ENCODE peak calls at places on chromosomes 11 and 22, in eight cellular contexts. One of them, this sample, is unnamed.

GRCh38 chr11:65883786-65884715 is 4.2 kb downstream of the FIBP start:
- DNase-seq in activated CD8-positive, alpha-beta memory T cell treated with anti-CD3 and anti-CD28 coated beads for 4 hours: no peak
- DNase-seq in C1 segment of cervical spinal cord: no peak
- DNase-seq in fibroblast of the aortic adventitia: no peak
- DNase-seq in KBM-7: no peak
- DNase-seq in T-helper 2 cell: no peak
- DNase-seq in activated gamma-delta T cell: no peak
- DNase-seq in stimulated activated CD4-positive, alpha-beta T cell treated with anti-CD3 and anti-CD28 coated beads, Interleukin-2, amount 100 ng/mL, for 24 hours: no peak
- DNase-seq in this sample: no peak

GRCh38 chr11:79971255-79971654 is 530.4 kb upstream of the TENM4 start:
- DNase-seq in C1 segment of cervical spinal cord: no peak
- DNase-seq in T-helper 2 cell: no peak
- DNase-seq in stimulated activated CD4-positive, alpha-beta T cell treated with anti-CD3 and anti-CD28 coated beads, Interleukin-2, amount 100 ng/mL, for 24 hours: no peak
- DNase-seq in KBM-7: no peak
- DNase-seq in activated gamma-delta T cell: no peak
- DNase-seq in activated CD8-positive, alpha-beta memory T cell treated with anti-CD3 and anti-CD28 coated beads for 4 hours: no peak
- DNase-seq in fibroblast of the aortic adventitia: no peak
- DNase-seq in this sample: no peak

GRCh38 chr22:47091241-47091691 is 328.8 kb downstream of the TBC1D22A start:
- DNase-seq in stimulated activated CD4-positive, alpha-beta T cell treated with anti-CD3 and anti-CD28 coated beads, Interleukin-2, amount 100 ng/mL, for 24 hours: no peak
- DNase-seq in C1 segment of cervical spinal cord: no peak
- DNase-seq in activated gamma-delta T cell: no peak
- DNase-seq in T-helper 2 cell: no peak
- DNase-seq in activated CD8-positive, alpha-beta memory T cell treated with anti-CD3 and anti-CD28 coated beads for 4 hours: no peak
- DNase-seq in fibroblast of the aortic adventitia: no peak
- DNase-seq in KBM-7: no peak
- DNase-seq in this sample: no peak

GRCh38 chr11:125057370-125058060 is 5.6 kb upstream of the SLC37A2 start:
- DNase-seq in activated gamma-delta T cell: no peak
- DNase-seq in C1 segment of cervical spinal cord: no peak
- DNase-seq in activated CD8-positive, alpha-beta memory T cell treated with anti-CD3 and anti-CD28 coated beads for 4 hours: no peak
- DNase-seq in KBM-7: no peak
- DNase-seq in T-helper 2 cell: no peak
- DNase-seq in stimulated activated CD4-positive, alpha-beta T cell treated with anti-CD3 and anti-CD28 coated beads, Interleukin-2, amount 100 ng/mL, for 24 hours: no peak
- DNase-seq in fibroblast of the aortic adventitia: no peak
- DNase-seq in this sample: no peak

GRCh38 chr22:32446321-32446720 is 17.9 kb downstream of the BPIFC start:
- DNase-seq in activated gamma-delta T cell: no peak
- DNase-seq in fibroblast of the aortic adventitia: no peak
- DNase-seq in activated CD8-positive, alpha-beta memory T cell treated with anti-CD3 and anti-CD28 coated beads for 4 hours: no peak
- DNase-seq in KBM-7: no peak
- DNase-seq in C1 segment of cervical spinal cord: no peak
- DNase-seq in T-helper 2 cell: no peak
- DNase-seq in stimulated activated CD4-positive, alpha-beta T cell treated with anti-CD3 and anti-CD28 coated beads, Interleukin-2, amount 100 ng/mL, for 24 hours: no peak
- DNase-seq in this sample: no peak

GRCh38 chr11:57490456-57491248 is 24.9 kb downstream of the SLC43A1 start:
- DNase-seq in KBM-7: no peak
- DNase-seq in C1 segment of cervical spinal cord: no peak
- DNase-seq in T-helper 2 cell: no peak
- DNase-seq in fibroblast of the aortic adventitia: peak; percentile 44
- DNase-seq in activated CD8-positive, alpha-beta memory T cell treated with anti-CD3 and anti-CD28 coated beads for 4 hours: no peak
- DNase-seq in stimulated activated CD4-positive, alpha-beta T cell treated with anti-CD3 and anti-CD28 coated beads, Interleukin-2, amount 100 ng/mL, for 24 hours: no peak
- DNase-seq in activated gamma-delta T cell: no peak
- DNase-seq in this sample: no peak

GRCh38 chr11:8693555-8693954 is 11.0 kb downstream of the RPL27A start:
- DNase-seq in C1 segment of cervical spinal cord: no peak
- DNase-seq in activated CD8-positive, alpha-beta memory T cell treated with anti-CD3 and anti-CD28 coated beads for 4 hours: no peak
- DNase-seq in KBM-7: no peak
- DNase-seq in activated gamma-delta T cell: no peak
- DNase-seq in stimulated activated CD4-positive, alpha-beta T cell treated with anti-CD3 and anti-CD28 coated beads, Interleukin-2, amount 100 ng/mL, for 24 hours: no peak
- DNase-seq in fibroblast of the aortic adventitia: no peak
- DNase-seq in T-helper 2 cell: no peak
- DNase-seq in this sample: no peak

GRCh38 chr11:6468712-6469495 is 4.8 kb downstream of the TRIM3 start:
- DNase-seq in KBM-7: peak; percentile 96
- DNase-seq in activated gamma-delta T cell: no peak
- DNase-seq in T-helper 2 cell: no peak
- DNase-seq in stimulated activated CD4-positive, alpha-beta T cell treated with anti-CD3 and anti-CD28 coated beads, Interleukin-2, amount 100 ng/mL, for 24 hours: peak; percentile 16
- DNase-seq in C1 segment of cervical spinal cord: no peak
- DNase-seq in activated CD8-positive, alpha-beta memory T cell treated with anti-CD3 and anti-CD28 coated beads for 4 hours: no peak
- DNase-seq in fibroblast of the aortic adventitia: peak; percentile 81
- DNase-seq in this sample: no peak

GRCh38 chr11:6443269-6444003 is 2.6 kb upstream of the HPX start:
- DNase-seq in fibroblast of the aortic adventitia: peak; percentile 61
- DNase-seq in stimulated activated CD4-positive, alpha-beta T cell treated with anti-CD3 and anti-CD28 coated beads, Interleukin-2, amount 100 ng/mL, for 24 hours: peak; percentile 60
- DNase-seq in C1 segment of cervical spinal cord: no peak
- DNase-seq in activated CD8-positive, alpha-beta memory T cell treated with anti-CD3 and anti-CD28 coated beads for 4 hours: peak; percentile 20
- DNase-seq in T-helper 2 cell: peak; percentile 19
- DNase-seq in KBM-7: peak; percentile 72
- DNase-seq in activated gamma-delta T cell: no peak
- DNase-seq in this sample: peak; percentile 37

GRCh38 chr22:17217179-17217578 is 2.1 kb downstream of the ADA2 start:
- DNase-seq in fibroblast of the aortic adventitia: no peak
- DNase-seq in stimulated activated CD4-positive, alpha-beta T cell treated with anti-CD3 and anti-CD28 coated beads, Interleukin-2, amount 100 ng/mL, for 24 hours: no peak
- DNase-seq in T-helper 2 cell: no peak
- DNase-seq in C1 segment of cervical spinal cord: no peak
- DNase-seq in KBM-7: no peak
- DNase-seq in activated gamma-delta T cell: no peak
- DNase-seq in activated CD8-positive, alpha-beta memory T cell treated with anti-CD3 and anti-CD28 coated beads for 4 hours: no peak
- DNase-seq in this sample: no peak

GRCh38 chr11:98455500-98456186 is 565.1 kb upstream of the CNTN5 start:
- DNase-seq in activated gamma-delta T cell: peak; percentile 0
- DNase-seq in KBM-7: peak; percentile 18
- DNase-seq in activated CD8-positive, alpha-beta memory T cell treated with anti-CD3 and anti-CD28 coated beads for 4 hours: no peak
- DNase-seq in T-helper 2 cell: no peak
- DNase-seq in C1 segment of cervical spinal cord: no peak
- DNase-seq in fibroblast of the aortic adventitia: no peak
- DNase-seq in stimulated activated CD4-positive, alpha-beta T cell treated with anti-CD3 and anti-CD28 coated beads, Interleukin-2, amount 100 ng/mL, for 24 hours: no peak
- DNase-seq in this sample: no peak

GRCh38 chr11:105799728-105800462 is 190.0 kb downstream of the GRIA4 start:
- DNase-seq in T-helper 2 cell: no peak
- DNase-seq in stimulated activated CD4-positive, alpha-beta T cell treated with anti-CD3 and anti-CD28 coated beads, Interleukin-2, amount 100 ng/mL, for 24 hours: no peak
- DNase-seq in fibroblast of the aortic adventitia: no peak
- DNase-seq in KBM-7: no peak
- DNase-seq in activated CD8-positive, alpha-beta memory T cell treated with anti-CD3 and anti-CD28 coated beads for 4 hours: no peak
- DNase-seq in C1 segment of cervical spinal cord: no peak
- DNase-seq in activated gamma-delta T cell: no peak
- DNase-seq in this sample: no peak

GRCh38 chr11:73386026-73386425 is 9.8 kb downstream of the RELT start:
- DNase-seq in KBM-7: peak; percentile 68
- DNase-seq in activated CD8-positive, alpha-beta memory T cell treated with anti-CD3 and anti-CD28 coated beads for 4 hours: no peak
- DNase-seq in activated gamma-delta T cell: no peak
- DNase-seq in stimulated activated CD4-positive, alpha-beta T cell treated with anti-CD3 and anti-CD28 coated beads, Interleukin-2, amount 100 ng/mL, for 24 hours: no peak
- DNase-seq in T-helper 2 cell: no peak
- DNase-seq in fibroblast of the aortic adventitia: no peak
- DNase-seq in C1 segment of cervical spinal cord: no peak
- DNase-seq in this sample: no peak

GRCh38 chr11:33040862-33041453 is 1.6 kb downstream of the TCP11L1 start:
- DNase-seq in KBM-7: no peak
- DNase-seq in fibroblast of the aortic adventitia: no peak
- DNase-seq in T-helper 2 cell: no peak
- DNase-seq in C1 segment of cervical spinal cord: no peak
- DNase-seq in activated CD8-positive, alpha-beta memory T cell treated with anti-CD3 and anti-CD28 coated beads for 4 hours: no peak
- DNase-seq in stimulated activated CD4-positive, alpha-beta T cell treated with anti-CD3 and anti-CD28 coated beads, Interleukin-2, amount 100 ng/mL, for 24 hours: no peak
- DNase-seq in activated gamma-delta T cell: no peak
- DNase-seq in this sample: no peak

GRCh38 chr11:32071811-32072210 is 19.1 kb upstream of the RCN1 start:
- DNase-seq in T-helper 2 cell: no peak
- DNase-seq in fibroblast of the aortic adventitia: peak; percentile 68
- DNase-seq in stimulated activated CD4-positive, alpha-beta T cell treated with anti-CD3 and anti-CD28 coated beads, Interleukin-2, amount 100 ng/mL, for 24 hours: no peak
- DNase-seq in activated CD8-positive, alpha-beta memory T cell treated with anti-CD3 and anti-CD28 coated beads for 4 hours: no peak
- DNase-seq in activated gamma-delta T cell: no peak
- DNase-seq in KBM-7: no peak
- DNase-seq in C1 segment of cervical spinal cord: no peak
- DNase-seq in this sample: no peak

GRCh38 chr11:63622318-63622717 is 8.1 kb upstream of the PLAAT3 start:
- DNase-seq in activated CD8-positive, alpha-beta memory T cell treated with anti-CD3 and anti-CD28 coated beads for 4 hours: no peak
- DNase-seq in C1 segment of cervical spinal cord: no peak
- DNase-seq in KBM-7: no peak
- DNase-seq in activated gamma-delta T cell: no peak
- DNase-seq in T-helper 2 cell: no peak
- DNase-seq in stimulated activated CD4-positive, alpha-beta T cell treated with anti-CD3 and anti-CD28 coated beads, Interleukin-2, amount 100 ng/mL, for 24 hours: no peak
- DNase-seq in fibroblast of the aortic adventitia: no peak
- DNase-seq in this sample: no peak

GRCh38 chr11:59602432-59602831 is 13.1 kb downstream of the OSBP start:
- DNase-seq in fibroblast of the aortic adventitia: no peak
- DNase-seq in C1 segment of cervical spinal cord: no peak
- DNase-seq in activated CD8-positive, alpha-beta memory T cell treated with anti-CD3 and anti-CD28 coated beads for 4 hours: no peak
- DNase-seq in activated gamma-delta T cell: no peak
- DNase-seq in stimulated activated CD4-positive, alpha-beta T cell treated with anti-CD3 and anti-CD28 coated beads, Interleukin-2, amount 100 ng/mL, for 24 hours: no peak
- DNase-seq in T-helper 2 cell: no peak
- DNase-seq in KBM-7: no peak
- DNase-seq in this sample: no peak

GRCh38 chr11:27437824-27438594 is 34.6 kb downstream of the LGR4 start:
- DNase-seq in fibroblast of the aortic adventitia: no peak
- DNase-seq in KBM-7: no peak
- DNase-seq in activated gamma-delta T cell: no peak
- DNase-seq in T-helper 2 cell: no peak
- DNase-seq in stimulated activated CD4-positive, alpha-beta T cell treated with anti-CD3 and anti-CD28 coated beads, Interleukin-2, amount 100 ng/mL, for 24 hours: no peak
- DNase-seq in activated CD8-positive, alpha-beta memory T cell treated with anti-CD3 and anti-CD28 coated beads for 4 hours: no peak
- DNase-seq in C1 segment of cervical spinal cord: no peak
- DNase-seq in this sample: no peak

GRCh38 chr11:64208086-64208795 is 1.7 kb downstream of the FERMT3 start:
- DNase-seq in KBM-7: no peak
- DNase-seq in stimulated activated CD4-positive, alpha-beta T cell treated with anti-CD3 and anti-CD28 coated beads, Interleukin-2, amount 100 ng/mL, for 24 hours: no peak
- DNase-seq in C1 segment of cervical spinal cord: no peak
- DNase-seq in activated gamma-delta T cell: no peak
- DNase-seq in T-helper 2 cell: no peak
- DNase-seq in activated CD8-positive, alpha-beta memory T cell treated with anti-CD3 and anti-CD28 coated beads for 4 hours: no peak
- DNase-seq in fibroblast of the aortic adventitia: no peak
- DNase-seq in this sample: no peak

GRCh38 chr22:46996595-46997310 is 234.3 kb downstream of the TBC1D22A start:
- DNase-seq in T-helper 2 cell: no peak
- DNase-seq in C1 segment of cervical spinal cord: no peak
- DNase-seq in activated gamma-delta T cell: no peak
- DNase-seq in activated CD8-positive, alpha-beta memory T cell treated with anti-CD3 and anti-CD28 coated beads for 4 hours: no peak
- DNase-seq in fibroblast of the aortic adventitia: no peak
- DNase-seq in KBM-7: no peak
- DNase-seq in stimulated activated CD4-positive, alpha-beta T cell treated with anti-CD3 and anti-CD28 coated beads, Interleukin-2, amount 100 ng/mL, for 24 hours: no peak
- DNase-seq in this sample: no peak

GRCh38 chr11:69355346-69355940 is 61.5 kb downstream of the MYEOV start:
- DNase-seq in activated gamma-delta T cell: no peak
- DNase-seq in C1 segment of cervical spinal cord: no peak
- DNase-seq in fibroblast of the aortic adventitia: no peak
- DNase-seq in activated CD8-positive, alpha-beta memory T cell treated with anti-CD3 and anti-CD28 coated beads for 4 hours: no peak
- DNase-seq in KBM-7: no peak
- DNase-seq in stimulated activated CD4-positive, alpha-beta T cell treated with anti-CD3 and anti-CD28 coated beads, Interleukin-2, amount 100 ng/mL, for 24 hours: no peak
- DNase-seq in T-helper 2 cell: no peak
- DNase-seq in this sample: peak; percentile 4

GRCh38 chr22:28630185-28630580 is 49.5 kb downstream of the TTC28 start:
- DNase-seq in activated CD8-positive, alpha-beta memory T cell treated with anti-CD3 and anti-CD28 coated beads for 4 hours: no peak
- DNase-seq in C1 segment of cervical spinal cord: no peak
- DNase-seq in activated gamma-delta T cell: no peak
- DNase-seq in T-helper 2 cell: no peak
- DNase-seq in KBM-7: no peak
- DNase-seq in fibroblast of the aortic adventitia: no peak
- DNase-seq in stimulated activated CD4-positive, alpha-beta T cell treated with anti-CD3 and anti-CD28 coated beads, Interleukin-2, amount 100 ng/mL, for 24 hours: no peak
- DNase-seq in this sample: no peak

GRCh38 chr11:90414221-90414620 is 191.4 kb upstream of the CHORDC1 start:
- DNase-seq in C1 segment of cervical spinal cord: no peak
- DNase-seq in stimulated activated CD4-positive, alpha-beta T cell treated with anti-CD3 and anti-CD28 coated beads, Interleukin-2, amount 100 ng/mL, for 24 hours: no peak
- DNase-seq in activated gamma-delta T cell: no peak
- DNase-seq in fibroblast of the aortic adventitia: no peak
- DNase-seq in KBM-7: no peak
- DNase-seq in activated CD8-positive, alpha-beta memory T cell treated with anti-CD3 and anti-CD28 coated beads for 4 hours: no peak
- DNase-seq in T-helper 2 cell: no peak
- DNase-seq in this sample: no peak

GRCh38 chr22:31977141-31977781 is 32.9 kb downstream of the YWHAH start:
- DNase-seq in T-helper 2 cell: peak; percentile 76
- DNase-seq in activated gamma-delta T cell: no peak
- DNase-seq in KBM-7: peak; percentile 84
- DNase-seq in C1 segment of cervical spinal cord: no peak
- DNase-seq in activated CD8-positive, alpha-beta memory T cell treated with anti-CD3 and anti-CD28 coated beads for 4 hours: peak; percentile 61
- DNase-seq in fibroblast of the aortic adventitia: peak; percentile 73
- DNase-seq in stimulated activated CD4-positive, alpha-beta T cell treated with anti-CD3 and anti-CD28 coated beads, Interleukin-2, amount 100 ng/mL, for 24 hours: peak; percentile 90
- DNase-seq in this sample: peak; percentile 48

GRCh38 chr11:81644239-81644840 is 1089.3 kb downstream of the FAM181B start:
- DNase-seq in T-helper 2 cell: no peak
- DNase-seq in C1 segment of cervical spinal cord: no peak
- DNase-seq in KBM-7: peak; percentile 54
- DNase-seq in stimulated activated CD4-positive, alpha-beta T cell treated with anti-CD3 and anti-CD28 coated beads, Interleukin-2, amount 100 ng/mL, for 24 hours: no peak
- DNase-seq in activated gamma-delta T cell: no peak
- DNase-seq in activated CD8-positive, alpha-beta memory T cell treated with anti-CD3 and anti-CD28 coated beads for 4 hours: no peak
- DNase-seq in fibroblast of the aortic adventitia: peak; percentile 47
- DNase-seq in this sample: no peak

GRCh38 chr22:29216873-29217666 is 11.4 kb downstream of the EMID1 start:
- DNase-seq in fibroblast of the aortic adventitia: peak; percentile 43
- DNase-seq in C1 segment of cervical spinal cord: no peak
- DNase-seq in T-helper 2 cell: no peak
- DNase-seq in KBM-7: no peak
- DNase-seq in stimulated activated CD4-positive, alpha-beta T cell treated with anti-CD3 and anti-CD28 coated beads, Interleukin-2, amount 100 ng/mL, for 24 hours: no peak
- DNase-seq in activated CD8-positive, alpha-beta memory T cell treated with anti-CD3 and anti-CD28 coated beads for 4 hours: no peak
- DNase-seq in activated gamma-delta T cell: no peak
- DNase-seq in this sample: no peak

GRCh38 chr11:77191823-77192495 is 63.9 kb downstream of the MYO7A start:
- DNase-seq in KBM-7: peak; percentile 84
- DNase-seq in stimulated activated CD4-positive, alpha-beta T cell treated with anti-CD3 and anti-CD28 coated beads, Interleukin-2, amount 100 ng/mL, for 24 hours: peak; percentile 68
- DNase-seq in activated gamma-delta T cell: no peak
- DNase-seq in C1 segment of cervical spinal cord: no peak
- DNase-seq in fibroblast of the aortic adventitia: peak; percentile 9
- DNase-seq in T-helper 2 cell: peak; percentile 28
- DNase-seq in activated CD8-positive, alpha-beta memory T cell treated with anti-CD3 and anti-CD28 coated beads for 4 hours: no peak
- DNase-seq in this sample: no peak

GRCh38 chr11:15525582-15525981 is 410.9 kb downstream of the INSC start:
- DNase-seq in C1 segment of cervical spinal cord: no peak
- DNase-seq in T-helper 2 cell: no peak
- DNase-seq in fibroblast of the aortic adventitia: no peak
- DNase-seq in activated gamma-delta T cell: no peak
- DNase-seq in stimulated activated CD4-positive, alpha-beta T cell treated with anti-CD3 and anti-CD28 coated beads, Interleukin-2, amount 100 ng/mL, for 24 hours: no peak
- DNase-seq in activated CD8-positive, alpha-beta memory T cell treated with anti-CD3 and anti-CD28 coated beads for 4 hours: no peak
- DNase-seq in KBM-7: no peak
- DNase-seq in this sample: no peak

GRCh38 chr11:113728814-113729213 is 22.7 kb upstream of the TMPRSS5 start:
- DNase-seq in activated gamma-delta T cell: no peak
- DNase-seq in T-helper 2 cell: no peak
- DNase-seq in fibroblast of the aortic adventitia: no peak
- DNase-seq in activated CD8-positive, alpha-beta memory T cell treated with anti-CD3 and anti-CD28 coated beads for 4 hours: no peak
- DNase-seq in C1 segment of cervical spinal cord: no peak
- DNase-seq in KBM-7: peak; percentile 51
- DNase-seq in stimulated activated CD4-positive, alpha-beta T cell treated with anti-CD3 and anti-CD28 coated beads, Interleukin-2, amount 100 ng/mL, for 24 hours: no peak
- DNase-seq in this sample: no peak

GRCh38 chr22:24310969-24311368 is 40.3 kb downstream of the SPECC1L start:
- DNase-seq in KBM-7: no peak
- DNase-seq in fibroblast of the aortic adventitia: no peak
- DNase-seq in activated gamma-delta T cell: no peak
- DNase-seq in activated CD8-positive, alpha-beta memory T cell treated with anti-CD3 and anti-CD28 coated beads for 4 hours: no peak
- DNase-seq in T-helper 2 cell: no peak
- DNase-seq in C1 segment of cervical spinal cord: no peak
- DNase-seq in stimulated activated CD4-positive, alpha-beta T cell treated with anti-CD3 and anti-CD28 coated beads, Interleukin-2, amount 100 ng/mL, for 24 hours: no peak
- DNase-seq in this sample: no peak

GRCh38 chr11:2529636-2530035 is 84.8 kb downstream of the KCNQ1 start:
- DNase-seq in KBM-7: no peak
- DNase-seq in activated gamma-delta T cell: no peak
- DNase-seq in C1 segment of cervical spinal cord: no peak
- DNase-seq in activated CD8-positive, alpha-beta memory T cell treated with anti-CD3 and anti-CD28 coated beads for 4 hours: no peak
- DNase-seq in T-helper 2 cell: no peak
- DNase-seq in fibroblast of the aortic adventitia: no peak
- DNase-seq in stimulated activated CD4-positive, alpha-beta T cell treated with anti-CD3 and anti-CD28 coated beads, Interleukin-2, amount 100 ng/mL, for 24 hours: no peak
- DNase-seq in this sample: no peak

GRCh38 chr22:36365020-36365411 is 22.8 kb downstream of the MYH9 start:
- DNase-seq in stimulated activated CD4-positive, alpha-beta T cell treated with anti-CD3 and anti-CD28 coated beads, Interleukin-2, amount 100 ng/mL, for 24 hours: peak; percentile 88
- DNase-seq in T-helper 2 cell: peak; percentile 82
- DNase-seq in KBM-7: peak; percentile 64
- DNase-seq in C1 segment of cervical spinal cord: no peak
- DNase-seq in activated CD8-positive, alpha-beta memory T cell treated with anti-CD3 and anti-CD28 coated beads for 4 hours: peak; percentile 75
- DNase-seq in activated gamma-delta T cell: peak; percentile 43
- DNase-seq in fibroblast of the aortic adventitia: peak; percentile 95
- DNase-seq in this sample: peak; percentile 70

GRCh38 chr22:44888491-44888941 is 121.3 kb downstream of the PHF21B start:
- DNase-seq in C1 segment of cervical spinal cord: no peak
- DNase-seq in activated CD8-positive, alpha-beta memory T cell treated with anti-CD3 and anti-CD28 coated beads for 4 hours: no peak
- DNase-seq in T-helper 2 cell: no peak
- DNase-seq in fibroblast of the aortic adventitia: no peak
- DNase-seq in KBM-7: no peak
- DNase-seq in activated gamma-delta T cell: no peak
- DNase-seq in stimulated activated CD4-positive, alpha-beta T cell treated with anti-CD3 and anti-CD28 coated beads, Interleukin-2, amount 100 ng/mL, for 24 hours: no peak
- DNase-seq in this sample: no peak

GRCh38 chr11:73759520-73760065 is 1.3 kb downstream of the RAB6A start:
- DNase-seq in fibroblast of the aortic adventitia: peak; percentile 42
- DNase-seq in KBM-7: peak; percentile 28
- DNase-seq in T-helper 2 cell: no peak
- DNase-seq in activated gamma-delta T cell: no peak
- DNase-seq in stimulated activated CD4-positive, alpha-beta T cell treated with anti-CD3 and anti-CD28 coated beads, Interleukin-2, amount 100 ng/mL, for 24 hours: no peak
- DNase-seq in C1 segment of cervical spinal cord: no peak
- DNase-seq in activated CD8-positive, alpha-beta memory T cell treated with anti-CD3 and anti-CD28 coated beads for 4 hours: no peak
- DNase-seq in this sample: no peak